ENCODE peak calls at places on chromosomes 3 and 15, in nine cellular contexts. One of them, this sample, is unnamed.

GRCh38 chr3:196055683-196056270 is 26.1 kb downstream of the TFRC start:
- DNase-seq in HCT116: no peak
- DNase-seq in Panc1: no peak
- DNase-seq in SK-N-SH: no peak
- DNase-seq in HL-60: peak; percentile 94
- DNase-seq in GM23338: no peak
- DNase-seq in A549: peak; percentile 8
- DNase-seq in GM12878: no peak
- DNase-seq in K562: no peak
- DNase-seq in this sample: peak; percentile 89

GRCh38 chr15:43253431-43254403 is 13.0 kb downstream of the TGM5 start:
- DNase-seq in HCT116: no peak
- DNase-seq in Panc1: no peak
- DNase-seq in SK-N-SH: no peak
- DNase-seq in HL-60: peak; percentile 78
- DNase-seq in GM23338: no peak
- DNase-seq in A549: no peak
- DNase-seq in GM12878: peak; percentile 89
- DNase-seq in K562: no peak
- DNase-seq in this sample: no peak

GRCh38 chr15:31225356-31225955 is 101.2 kb upstream of the KLF13 start:
- DNase-seq in HCT116: no peak
- DNase-seq in Panc1: no peak
- DNase-seq in SK-N-SH: no peak
- DNase-seq in HL-60: no peak
- DNase-seq in GM23338: no peak
- DNase-seq in A549: no peak
- DNase-seq in GM12878: no peak
- DNase-seq in K562: no peak
- DNase-seq in this sample: no peak

GRCh38 chr3:198113219-198114053 is 153.4 kb downstream of the LMLN start:
- DNase-seq in HCT116: no peak
- DNase-seq in Panc1: no peak
- DNase-seq in SK-N-SH: peak; percentile 58
- DNase-seq in HL-60: no peak
- DNase-seq in GM23338: peak; percentile 56
- DNase-seq in A549: no peak
- DNase-seq in GM12878: no peak
- DNase-seq in K562: no peak
- DNase-seq in this sample: no peak

GRCh38 chr3:175193815-175194518 is 334.8 kb downstream of the NAALADL2 start:
- DNase-seq in HCT116: peak; percentile 35
- DNase-seq in Panc1: no peak
- DNase-seq in SK-N-SH: no peak
- DNase-seq in HL-60: no peak
- DNase-seq in GM23338: no peak
- DNase-seq in A549: no peak
- DNase-seq in GM12878: peak; percentile 17
- DNase-seq in K562: no peak
- DNase-seq in this sample: no peak

GRCh38 chr15:62163847-62164499 is 1.1 kb downstream of the C2CD4B start:
- DNase-seq in HCT116: no peak
- DNase-seq in Panc1: no peak
- DNase-seq in SK-N-SH: peak; percentile 68
- DNase-seq in HL-60: no peak
- DNase-seq in GM23338: peak; percentile 68
- DNase-seq in A549: peak; percentile 13
- DNase-seq in GM12878: no peak
- DNase-seq in K562: no peak
- DNase-seq in this sample: no peak

GRCh38 chr3:171178714-171179113 is 152.2 kb upstream of the SLC2A2 start:
- DNase-seq in HCT116: no peak
- DNase-seq in Panc1: no peak
- DNase-seq in SK-N-SH: no peak
- DNase-seq in HL-60: no peak
- DNase-seq in GM23338: no peak
- DNase-seq in A549: no peak
- DNase-seq in GM12878: no peak
- DNase-seq in K562: no peak
- DNase-seq in this sample: no peak

GRCh38 chr3:45959201-45959600 is 15.9 kb downstream of the CXCR6 start:
- DNase-seq in HCT116: no peak
- DNase-seq in Panc1: no peak
- DNase-seq in SK-N-SH: no peak
- DNase-seq in HL-60: no peak
- DNase-seq in GM23338: no peak
- DNase-seq in A549: no peak
- DNase-seq in GM12878: no peak
- DNase-seq in K562: no peak
- DNase-seq in this sample: no peak

GRCh38 chr15:100309109-100309983 is 32.4 kb downstream of the ADAMTS17 start:
- DNase-seq in HCT116: no peak
- DNase-seq in Panc1: no peak
- DNase-seq in SK-N-SH: peak; percentile 39
- DNase-seq in HL-60: no peak
- DNase-seq in GM23338: no peak
- DNase-seq in A549: no peak
- DNase-seq in GM12878: no peak
- DNase-seq in K562: no peak
- DNase-seq in this sample: no peak

GRCh38 chr15:72472907-72473669 is 1.0 kb upstream of the ARIH1 start:
- DNase-seq in HCT116: no peak
- DNase-seq in Panc1: no peak
- DNase-seq in SK-N-SH: no peak
- DNase-seq in HL-60: no peak
- DNase-seq in GM23338: no peak
- DNase-seq in A549: peak; percentile 42
- DNase-seq in GM12878: peak; percentile 5
- DNase-seq in K562: no peak
- DNase-seq in this sample: no peak

GRCh38 chr15:73892446-73893226 is 19.3 kb downstream of the TBC1D21 start:
- DNase-seq in HCT116: no peak
- DNase-seq in Panc1: no peak
- DNase-seq in SK-N-SH: no peak
- DNase-seq in HL-60: no peak
- DNase-seq in GM23338: no peak
- DNase-seq in A549: no peak
- DNase-seq in GM12878: no peak
- DNase-seq in K562: no peak
- DNase-seq in this sample: no peak

GRCh38 chr3:15055019-15055557 is 10.0 kb downstream of the MRPS25 start:
- DNase-seq in HCT116: no peak
- DNase-seq in Panc1: no peak
- DNase-seq in SK-N-SH: no peak
- DNase-seq in HL-60: no peak
- DNase-seq in GM23338: no peak
- DNase-seq in A549: no peak
- DNase-seq in GM12878: peak; percentile 54
- DNase-seq in K562: peak; percentile 55
- DNase-seq in this sample: no peak

GRCh38 chr15:62886431-62887071 is 156.0 kb upstream of the TPM1 start:
- DNase-seq in HCT116: no peak
- DNase-seq in Panc1: no peak
- DNase-seq in SK-N-SH: no peak
- DNase-seq in HL-60: no peak
- DNase-seq in GM23338: peak; percentile 54
- DNase-seq in A549: peak; percentile 46
- DNase-seq in GM12878: no peak
- DNase-seq in K562: no peak
- DNase-seq in this sample: peak; percentile 97

GRCh38 chr3:126064627-126065258 is 19.2 kb downstream of the SLC41A3 start:
- DNase-seq in HCT116: no peak
- DNase-seq in Panc1: no peak
- DNase-seq in SK-N-SH: no peak
- DNase-seq in HL-60: peak; percentile 66
- DNase-seq in GM23338: no peak
- DNase-seq in A549: no peak
- DNase-seq in GM12878: no peak
- DNase-seq in K562: no peak
- DNase-seq in this sample: no peak

GRCh38 chr3:157073810-157074209 is 86.1 kb downstream of the CCNL1 start:
- DNase-seq in HCT116: no peak
- DNase-seq in Panc1: no peak
- DNase-seq in SK-N-SH: peak; percentile 42
- DNase-seq in HL-60: no peak
- DNase-seq in GM23338: no peak
- DNase-seq in A549: no peak
- DNase-seq in GM12878: no peak
- DNase-seq in K562: no peak
- DNase-seq in this sample: no peak

DNA sequence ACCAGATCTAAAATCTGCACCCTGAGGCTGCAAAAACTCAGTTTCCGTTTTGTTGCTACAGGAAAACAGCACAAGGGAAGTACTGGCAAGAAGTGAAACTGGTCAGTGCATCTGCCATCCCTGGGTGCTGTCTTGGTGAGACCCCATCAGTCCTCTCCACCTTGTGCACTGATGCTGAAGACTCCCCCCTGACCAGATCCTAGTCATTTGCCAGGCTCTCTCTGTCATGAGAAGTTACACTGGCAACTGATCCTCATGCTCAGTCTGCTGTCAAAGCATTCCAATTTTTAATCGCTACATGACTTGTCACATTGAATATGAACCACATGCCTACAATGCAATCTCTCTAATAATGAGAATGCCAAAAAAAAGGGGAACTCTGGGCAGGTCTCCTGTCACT is 296.5 kb downstream of the ZIC1 start:
- DNase-seq in HCT116: no peak
- DNase-seq in Panc1: no peak
- DNase-seq in SK-N-SH: no peak
- DNase-seq in HL-60: no peak
- DNase-seq in GM23338: no peak
- DNase-seq in A549: no peak
- DNase-seq in GM12878: no peak
- DNase-seq in K562: no peak
- DNase-seq in this sample: no peak
- TF ChIP-seq REST in HCT116: no peak
- TF ChIP-seq REST in Panc1: no peak
- TF ChIP-seq REST in SK-N-SH: no peak
- TF ChIP-seq REST in HL-60: no peak
- TF ChIP-seq REST in GM23338: no peak
- TF ChIP-seq REST in A549: no peak
- TF ChIP-seq REST in GM12878: no peak
- TF ChIP-seq REST in K562: no peak
- TF ChIP-seq REST in this sample: no peak

GRCh38 chr3:37935756-37936666 is 54.6 kb upstream of the VILL start:
- DNase-seq in HCT116: peak; percentile 46
- DNase-seq in Panc1: no peak
- DNase-seq in SK-N-SH: no peak
- DNase-seq in HL-60: no peak
- DNase-seq in GM23338: peak; percentile 78
- DNase-seq in A549: peak; percentile 81
- DNase-seq in GM12878: no peak
- DNase-seq in K562: no peak
- DNase-seq in this sample: peak; percentile 98
- TF ChIP-seq REST in HCT116: no peak
- TF ChIP-seq REST in Panc1: no peak
- TF ChIP-seq REST in SK-N-SH: no peak
- TF ChIP-seq REST in HL-60: no peak
- TF ChIP-seq REST in GM23338: no peak
- TF ChIP-seq REST in A549: no peak
- TF ChIP-seq REST in GM12878: no peak
- TF ChIP-seq REST in K562: no peak
- TF ChIP-seq REST in this sample: no peak

GRCh38 chr3:183984749-183985729 is 32.6 kb downstream of the ABCC5 start:
- DNase-seq in HCT116: no peak
- DNase-seq in Panc1: no peak
- DNase-seq in SK-N-SH: no peak
- DNase-seq in HL-60: no peak
- DNase-seq in GM23338: peak; percentile 52
- DNase-seq in A549: no peak
- DNase-seq in GM12878: no peak
- DNase-seq in K562: no peak
- DNase-seq in this sample: peak; percentile 15

GRCh38 chr3:183987014-183987600 is 30.6 kb downstream of the ABCC5 start:
- DNase-seq in HCT116: no peak
- DNase-seq in Panc1: no peak
- DNase-seq in SK-N-SH: no peak
- DNase-seq in HL-60: no peak
- DNase-seq in GM23338: no peak
- DNase-seq in A549: no peak
- DNase-seq in GM12878: no peak
- DNase-seq in K562: no peak
- DNase-seq in this sample: no peak

GRCh38 chr3:183984337-183984736 is 33.3 kb downstream of the ABCC5 start:
- DNase-seq in HCT116: no peak
- DNase-seq in Panc1: no peak
- DNase-seq in SK-N-SH: peak; percentile 70
- DNase-seq in HL-60: no peak
- DNase-seq in GM23338: no peak
- DNase-seq in A549: no peak
- DNase-seq in GM12878: no peak
- DNase-seq in K562: no peak
- DNase-seq in this sample: no peak

GRCh38 chr3:183991403-183991802 is 26.3 kb downstream of the ABCC5 start:
- DNase-seq in HCT116: no peak
- DNase-seq in Panc1: no peak
- DNase-seq in SK-N-SH: no peak
- DNase-seq in HL-60: no peak
- DNase-seq in GM23338: no peak
- DNase-seq in A549: no peak
- DNase-seq in GM12878: no peak
- DNase-seq in K562: no peak
- DNase-seq in this sample: peak; percentile 54

GRCh38 chr3:183988216-183988790 is 29.4 kb downstream of the ABCC5 start:
- DNase-seq in HCT116: no peak
- DNase-seq in Panc1: no peak
- DNase-seq in SK-N-SH: no peak
- DNase-seq in HL-60: no peak
- DNase-seq in GM23338: no peak
- DNase-seq in A549: no peak
- DNase-seq in GM12878: no peak
- DNase-seq in K562: peak; percentile 59
- DNase-seq in this sample: peak; percentile 92
- TF ChIP-seq REST in HCT116: no peak
- TF ChIP-seq REST in Panc1: no peak
- TF ChIP-seq REST in SK-N-SH: no peak
- TF ChIP-seq REST in HL-60: no peak
- TF ChIP-seq REST in GM23338: no peak
- TF ChIP-seq REST in A549: no peak
- TF ChIP-seq REST in GM12878: no peak
- TF ChIP-seq REST in K562: no peak
- TF ChIP-seq REST in this sample: no peak

DNA sequence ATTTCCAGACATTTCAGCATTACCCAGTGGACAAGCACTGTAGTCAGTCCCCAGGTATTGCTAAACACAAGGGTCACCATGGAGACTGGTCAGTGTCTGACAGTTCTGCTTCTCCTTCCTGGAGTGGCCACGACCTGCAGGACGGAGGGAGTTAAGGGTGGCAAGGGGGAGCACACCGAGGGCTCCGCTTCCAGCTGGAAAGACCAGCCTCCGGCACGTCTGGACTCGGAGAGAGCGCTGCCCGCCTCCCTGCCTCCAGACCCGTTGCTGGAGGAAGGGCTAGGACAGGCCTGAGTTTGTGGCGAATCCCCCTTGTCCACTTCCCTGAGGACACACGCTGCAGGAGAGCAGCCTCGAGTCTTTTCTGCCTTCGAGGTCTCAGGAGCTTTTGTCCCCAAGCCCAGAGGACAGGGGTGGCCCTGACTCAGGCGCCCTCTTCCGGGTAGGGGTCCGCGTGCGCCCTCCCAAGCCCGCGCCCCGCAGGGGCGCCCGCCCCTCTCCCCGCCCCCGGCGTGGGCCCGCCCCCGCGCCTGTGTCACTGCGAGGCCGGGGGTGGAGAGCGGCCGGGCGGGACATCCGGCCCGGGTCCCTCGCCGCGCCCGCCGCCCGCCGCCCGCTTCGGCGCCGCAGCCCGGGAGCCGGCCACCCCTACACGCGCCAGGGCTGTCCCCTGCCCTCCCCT is at the start of gene CHST14:
- DNase-seq in HCT116: no peak
- DNase-seq in Panc1: no peak
- DNase-seq in SK-N-SH: peak; percentile 97
- DNase-seq in HL-60: peak; percentile 13
- DNase-seq in GM23338: peak; percentile 71
- DNase-seq in A549: peak; percentile 37
- DNase-seq in GM12878: no peak
- DNase-seq in K562: no peak
- DNase-seq in this sample: peak; percentile 56
- TF ChIP-seq REST in HCT116: no peak
- TF ChIP-seq REST in Panc1: no peak
- TF ChIP-seq REST in SK-N-SH: no peak
- TF ChIP-seq REST in HL-60: no peak
- TF ChIP-seq REST in GM23338: no peak
- TF ChIP-seq REST in A549: no peak
- TF ChIP-seq REST in GM12878: no peak
- TF ChIP-seq REST in K562: no peak
- TF ChIP-seq REST in this sample: no peak